ENCODE peak calls at places on chromosomes 1 and 21, in seven cellular contexts. One of them, this sample, is unnamed.

GRCh38 chr21:26732442-26733221 is 112.6 kb downstream of the ADAMTS1 start:
- DNase-seq in fibroblast of lung: peak
- DNase-seq in glutamatergic neuron: peak
- DNase-seq in HFF-Myc: no peak
- DNase-seq in mesothelial cell of epicardium: no peak
- DNase-seq in nephron progenitor cell: peak
- DNase-seq in neural crest cell: peak
- DNase-seq in this sample: no peak

GRCh38 chr1:6962390-6962955 is 177.2 kb downstream of the CAMTA1 start:
- DNase-seq in fibroblast of lung: peak
- DNase-seq in neural crest cell: peak
- DNase-seq in glutamatergic neuron: peak
- DNase-seq in HFF-Myc: no peak
- DNase-seq in nephron progenitor cell: peak
- DNase-seq in mesothelial cell of epicardium: no peak
- DNase-seq in this sample: peak

GRCh38 chr1:93591833-93592635 is 89.6 kb downstream of the BCAR3 start:
- DNase-seq in neural crest cell: no peak
- DNase-seq in glutamatergic neuron: peak
- DNase-seq in fibroblast of lung: no peak
- DNase-seq in nephron progenitor cell: peak
- DNase-seq in HFF-Myc: no peak
- DNase-seq in mesothelial cell of epicardium: peak
- DNase-seq in this sample: peak

GRCh38 chr1:31745071-31745897 is 18.9 kb downstream of the ADGRB2 start:
- DNase-seq in mesothelial cell of epicardium: no peak
- DNase-seq in nephron progenitor cell: peak
- DNase-seq in neural crest cell: peak
- DNase-seq in fibroblast of lung: peak
- DNase-seq in glutamatergic neuron: peak
- DNase-seq in HFF-Myc: no peak
- DNase-seq in this sample: peak

GRCh38 chr1:248786106-248786665 is 30.6 kb upstream of the LYPD8 start:
- DNase-seq in mesothelial cell of epicardium: no peak
- DNase-seq in neural crest cell: no peak
- DNase-seq in HFF-Myc: no peak
- DNase-seq in fibroblast of lung: no peak
- DNase-seq in nephron progenitor cell: no peak
- DNase-seq in glutamatergic neuron: no peak
- DNase-seq in this sample: no peak

GRCh38 chr1:158323866-158324265 is 7.5 kb downstream of the CD1B start:
- DNase-seq in neural crest cell: no peak
- DNase-seq in glutamatergic neuron: no peak
- DNase-seq in nephron progenitor cell: no peak
- DNase-seq in HFF-Myc: no peak
- DNase-seq in fibroblast of lung: no peak
- DNase-seq in mesothelial cell of epicardium: no peak
- DNase-seq in this sample: no peak

GRCh38 chr1:54318415-54318814 is 87.8 kb downstream of the SSBP3 start:
- DNase-seq in mesothelial cell of epicardium: no peak
- DNase-seq in neural crest cell: no peak
- DNase-seq in HFF-Myc: no peak
- DNase-seq in glutamatergic neuron: no peak
- DNase-seq in fibroblast of lung: no peak
- DNase-seq in nephron progenitor cell: no peak
- DNase-seq in this sample: no peak

GRCh38 chr1:114033219-114033706 is 54.0 kb downstream of the OLFML3 start:
- DNase-seq in HFF-Myc: no peak
- DNase-seq in fibroblast of lung: no peak
- DNase-seq in nephron progenitor cell: no peak
- DNase-seq in glutamatergic neuron: peak
- DNase-seq in mesothelial cell of epicardium: no peak
- DNase-seq in neural crest cell: no peak
- DNase-seq in this sample: peak

GRCh38 chr21:29453511-29453910 is 154.8 kb downstream of the BACH1 start:
- DNase-seq in nephron progenitor cell: no peak
- DNase-seq in mesothelial cell of epicardium: no peak
- DNase-seq in HFF-Myc: no peak
- DNase-seq in fibroblast of lung: no peak
- DNase-seq in neural crest cell: no peak
- DNase-seq in glutamatergic neuron: no peak
- DNase-seq in this sample: no peak

GRCh38 chr1:110390096-110390495 is 730 bp downstream of the SLC16A4 start:
- DNase-seq in mesothelial cell of epicardium: no peak
- DNase-seq in neural crest cell: no peak
- DNase-seq in fibroblast of lung: peak
- DNase-seq in nephron progenitor cell: peak
- DNase-seq in HFF-Myc: no peak
- DNase-seq in glutamatergic neuron: no peak
- DNase-seq in this sample: no peak

GRCh38 chr1:3590145-3590768 is 21.1 kb downstream of the MEGF6 start:
- DNase-seq in glutamatergic neuron: no peak
- DNase-seq in mesothelial cell of epicardium: no peak
- DNase-seq in fibroblast of lung: no peak
- DNase-seq in neural crest cell: peak
- DNase-seq in HFF-Myc: no peak
- DNase-seq in nephron progenitor cell: no peak
- DNase-seq in this sample: no peak

GRCh38 chr1:45412899-45413298 is 72.7 kb upstream of the MUTYH start:
- DNase-seq in neural crest cell: no peak
- DNase-seq in HFF-Myc: no peak
- DNase-seq in nephron progenitor cell: no peak
- DNase-seq in glutamatergic neuron: no peak
- DNase-seq in fibroblast of lung: no peak
- DNase-seq in mesothelial cell of epicardium: no peak
- DNase-seq in this sample: no peak

GRCh38 chr21:46184625-46185555 is 631 bp upstream of the SPATC1L start:
- DNase-seq in nephron progenitor cell: peak
- DNase-seq in mesothelial cell of epicardium: peak
- DNase-seq in fibroblast of lung: peak
- DNase-seq in glutamatergic neuron: peak
- DNase-seq in neural crest cell: peak
- DNase-seq in HFF-Myc: no peak
- DNase-seq in this sample: peak

GRCh38 chr1:66492424-66492823 is 41.5 kb upstream of the SGIP1 start:
- DNase-seq in HFF-Myc: no peak
- DNase-seq in glutamatergic neuron: no peak
- DNase-seq in nephron progenitor cell: no peak
- DNase-seq in mesothelial cell of epicardium: no peak
- DNase-seq in fibroblast of lung: no peak
- DNase-seq in neural crest cell: no peak
- DNase-seq in this sample: no peak

GRCh38 chr1:232045571-232045970 is 419.0 kb downstream of the DISC1 start:
- DNase-seq in fibroblast of lung: no peak
- DNase-seq in nephron progenitor cell: no peak
- DNase-seq in neural crest cell: no peak
- DNase-seq in glutamatergic neuron: no peak
- DNase-seq in HFF-Myc: no peak
- DNase-seq in mesothelial cell of epicardium: no peak
- DNase-seq in this sample: no peak

GRCh38 chr1:9909222-9910046 is 635 bp downstream of the CTNNBIP1 start:
- DNase-seq in HFF-Myc: no peak
- DNase-seq in neural crest cell: no peak
- DNase-seq in mesothelial cell of epicardium: no peak
- DNase-seq in fibroblast of lung: no peak
- DNase-seq in glutamatergic neuron: peak
- DNase-seq in nephron progenitor cell: peak
- DNase-seq in this sample: peak

GRCh38 chr1:201553496-201554166 is 14.7 kb downstream of the NAV1 start:
- DNase-seq in fibroblast of lung: peak
- DNase-seq in HFF-Myc: no peak
- DNase-seq in neural crest cell: no peak
- DNase-seq in mesothelial cell of epicardium: no peak
- DNase-seq in glutamatergic neuron: no peak
- DNase-seq in nephron progenitor cell: no peak
- DNase-seq in this sample: no peak

GRCh38 chr1:232335261-232335660 is 294.7 kb downstream of the SIPA1L2 start:
- DNase-seq in mesothelial cell of epicardium: no peak
- DNase-seq in neural crest cell: no peak
- DNase-seq in HFF-Myc: no peak
- DNase-seq in fibroblast of lung: no peak
- DNase-seq in glutamatergic neuron: no peak
- DNase-seq in nephron progenitor cell: no peak
- DNase-seq in this sample: no peak

GRCh38 chr1:236753554-236753953 is 41.5 kb upstream of the MTR start:
- DNase-seq in HFF-Myc: no peak
- DNase-seq in neural crest cell: no peak
- DNase-seq in nephron progenitor cell: no peak
- DNase-seq in glutamatergic neuron: peak
- DNase-seq in mesothelial cell of epicardium: no peak
- DNase-seq in fibroblast of lung: peak
- DNase-seq in this sample: no peak

GRCh38 chr1:41542196-41542955 is 57.9 kb upstream of the EDN2 start:
- DNase-seq in HFF-Myc: no peak
- DNase-seq in neural crest cell: no peak
- DNase-seq in fibroblast of lung: no peak
- DNase-seq in mesothelial cell of epicardium: no peak
- DNase-seq in nephron progenitor cell: no peak
- DNase-seq in glutamatergic neuron: no peak
- DNase-seq in this sample: no peak

GRCh38 chr1:201758508-201759050 is 70.4 kb upstream of the IPO9 start:
- DNase-seq in nephron progenitor cell: no peak
- DNase-seq in glutamatergic neuron: no peak
- DNase-seq in neural crest cell: no peak
- DNase-seq in HFF-Myc: no peak
- DNase-seq in mesothelial cell of epicardium: no peak
- DNase-seq in fibroblast of lung: no peak
- DNase-seq in this sample: no peak

GRCh38 chr1:56129837-56130236 is 449.5 kb downstream of the PLPP3 start:
- DNase-seq in glutamatergic neuron: no peak
- DNase-seq in mesothelial cell of epicardium: no peak
- DNase-seq in nephron progenitor cell: no peak
- DNase-seq in fibroblast of lung: no peak
- DNase-seq in HFF-Myc: no peak
- DNase-seq in neural crest cell: no peak
- DNase-seq in this sample: no peak

GRCh38 chr1:163673756-163674155 is 352.0 kb downstream of the NUF2 start:
- DNase-seq in HFF-Myc: no peak
- DNase-seq in fibroblast of lung: peak
- DNase-seq in nephron progenitor cell: peak
- DNase-seq in neural crest cell: no peak
- DNase-seq in glutamatergic neuron: no peak
- DNase-seq in mesothelial cell of epicardium: no peak
- DNase-seq in this sample: no peak

GRCh38 chr1:116439701-116440100 is 66.7 kb downstream of the ATP1A1 start:
- DNase-seq in neural crest cell: no peak
- DNase-seq in glutamatergic neuron: no peak
- DNase-seq in HFF-Myc: no peak
- DNase-seq in mesothelial cell of epicardium: no peak
- DNase-seq in nephron progenitor cell: no peak
- DNase-seq in fibroblast of lung: no peak
- DNase-seq in this sample: no peak

GRCh38 chr1:91924146-91924545 is 25.1 kb upstream of the BRDT start:
- DNase-seq in nephron progenitor cell: no peak
- DNase-seq in glutamatergic neuron: no peak
- DNase-seq in HFF-Myc: peak
- DNase-seq in mesothelial cell of epicardium: no peak
- DNase-seq in neural crest cell: no peak
- DNase-seq in fibroblast of lung: peak
- DNase-seq in this sample: no peak

GRCh38 chr1:33269621-33270020 is 13.3 kb downstream of the ZNF362 start:
- DNase-seq in neural crest cell: no peak
- DNase-seq in glutamatergic neuron: no peak
- DNase-seq in nephron progenitor cell: no peak
- DNase-seq in fibroblast of lung: no peak
- DNase-seq in mesothelial cell of epicardium: no peak
- DNase-seq in HFF-Myc: no peak
- DNase-seq in this sample: no peak

GRCh38 chr1:204072951-204073836 is at the start of gene SOX13:
- DNase-seq in fibroblast of lung: peak
- DNase-seq in neural crest cell: peak
- DNase-seq in glutamatergic neuron: peak
- DNase-seq in mesothelial cell of epicardium: peak
- DNase-seq in HFF-Myc: no peak
- DNase-seq in nephron progenitor cell: peak
- DNase-seq in this sample: no peak

GRCh38 chr1:25700124-25700523 is 83.5 kb downstream of the MAN1C1 start:
- DNase-seq in neural crest cell: no peak
- DNase-seq in glutamatergic neuron: no peak
- DNase-seq in mesothelial cell of epicardium: no peak
- DNase-seq in fibroblast of lung: peak
- DNase-seq in nephron progenitor cell: no peak
- DNase-seq in HFF-Myc: no peak
- DNase-seq in this sample: no peak

GRCh38 chr1:108320851-108321250 is 77.0 kb upstream of the NBPF4 start:
- DNase-seq in glutamatergic neuron: no peak
- DNase-seq in HFF-Myc: no peak
- DNase-seq in neural crest cell: no peak
- DNase-seq in fibroblast of lung: no peak
- DNase-seq in mesothelial cell of epicardium: no peak
- DNase-seq in nephron progenitor cell: no peak
- DNase-seq in this sample: no peak

GRCh38 chr1:108314815-108315214 is 70.9 kb upstream of the NBPF4 start:
- DNase-seq in HFF-Myc: no peak
- DNase-seq in neural crest cell: no peak
- DNase-seq in glutamatergic neuron: no peak
- DNase-seq in mesothelial cell of epicardium: no peak
- DNase-seq in fibroblast of lung: no peak
- DNase-seq in nephron progenitor cell: no peak
- DNase-seq in this sample: no peak

GRCh38 chr1:108316545-108316944 is 72.7 kb upstream of the NBPF4 start:
- DNase-seq in fibroblast of lung: peak
- DNase-seq in HFF-Myc: no peak
- DNase-seq in nephron progenitor cell: no peak
- DNase-seq in mesothelial cell of epicardium: no peak
- DNase-seq in neural crest cell: no peak
- DNase-seq in glutamatergic neuron: no peak
- DNase-seq in this sample: no peak
- TF ChIP-seq CTCF in fibroblast of lung: peak
- TF ChIP-seq CTCF in HFF-Myc: peak
- TF ChIP-seq CTCF in nephron progenitor cell: peak
- TF ChIP-seq CTCF in mesothelial cell of epicardium: no peak
- TF ChIP-seq CTCF in neural crest cell: peak
- TF ChIP-seq CTCF in glutamatergic neuron: no peak
- TF ChIP-seq CTCF in this sample: no peak

GRCh38 chr1:219927956-219928790 is at the start of gene SLC30A10:
- DNase-seq in glutamatergic neuron: peak
- DNase-seq in neural crest cell: peak
- DNase-seq in fibroblast of lung: peak
- DNase-seq in HFF-Myc: no peak
- DNase-seq in mesothelial cell of epicardium: peak
- DNase-seq in nephron progenitor cell: peak
- DNase-seq in this sample: peak
- TF ChIP-seq CTCF in glutamatergic neuron: no peak
- TF ChIP-seq CTCF in neural crest cell: no peak
- TF ChIP-seq CTCF in fibroblast of lung: peak
- TF ChIP-seq CTCF in HFF-Myc: no peak
- TF ChIP-seq CTCF in mesothelial cell of epicardium: no peak
- TF ChIP-seq CTCF in nephron progenitor cell: no peak
- TF ChIP-seq CTCF in this sample: peak

GRCh38 chr1:152451254-152451653 is 37.2 kb upstream of the CRNN start:
- DNase-seq in glutamatergic neuron: peak
- DNase-seq in HFF-Myc: no peak
- DNase-seq in neural crest cell: no peak
- DNase-seq in nephron progenitor cell: no peak
- DNase-seq in mesothelial cell of epicardium: no peak
- DNase-seq in fibroblast of lung: no peak
- DNase-seq in this sample: no peak
- TF ChIP-seq CTCF in glutamatergic neuron: no peak
- TF ChIP-seq CTCF in HFF-Myc: no peak
- TF ChIP-seq CTCF in neural crest cell: no peak
- TF ChIP-seq CTCF in nephron progenitor cell: no peak
- TF ChIP-seq CTCF in mesothelial cell of epicardium: no peak
- TF ChIP-seq CTCF in fibroblast of lung: no peak
- TF ChIP-seq CTCF in this sample: peak

GRCh38 chr1:245512980-245513578 is 358.3 kb downstream of the KIF26B start:
- DNase-seq in fibroblast of lung: peak
- DNase-seq in HFF-Myc: no peak
- DNase-seq in glutamatergic neuron: no peak
- DNase-seq in nephron progenitor cell: peak
- DNase-seq in neural crest cell: no peak
- DNase-seq in mesothelial cell of epicardium: no peak
- DNase-seq in this sample: no peak
- TF ChIP-seq CTCF in fibroblast of lung: peak
- TF ChIP-seq CTCF in HFF-Myc: peak
- TF ChIP-seq CTCF in glutamatergic neuron: no peak
- TF ChIP-seq CTCF in nephron progenitor cell: no peak
- TF ChIP-seq CTCF in neural crest cell: peak
- TF ChIP-seq CTCF in mesothelial cell of epicardium: no peak
- TF ChIP-seq CTCF in this sample: no peak